ENCODE peak calls at places on chromosomes 5 and 9, in ten cellular contexts. One of them, this sample, is unnamed.

GRCh38 chr9:2036844-2037243 is 21.7 kb downstream of the SMARCA2 start:
- DNase-seq in CD8-positive, alpha-beta memory T cell: no peak
- DNase-seq in astrocyte of the cerebellum: no peak
- DNase-seq in cardiac fibroblast: no peak
- DNase-seq in GM12865: no peak
- DNase-seq in heart left ventricle: no peak
- DNase-seq in fibroblast of lung: no peak
- DNase-seq in prostate gland: no peak
- DNase-seq in right lobe of liver: no peak
- DNase-seq in GM06990: no peak
- DNase-seq in this sample: no peak

GRCh38 chr9:5582835-5583195 is 46.1 kb upstream of the RIC1 start:
- DNase-seq in heart left ventricle: no peak
- DNase-seq in CD8-positive, alpha-beta memory T cell: no peak
- DNase-seq in astrocyte of the cerebellum: peak
- DNase-seq in GM06990: peak
- DNase-seq in fibroblast of lung: peak
- DNase-seq in prostate gland: no peak
- DNase-seq in right lobe of liver: no peak
- DNase-seq in cardiac fibroblast: peak
- DNase-seq in GM12865: peak
- DNase-seq in this sample: no peak

GRCh38 chr5:42974546-42974945 is 65.6 kb downstream of the ANXA2R start:
- DNase-seq in cardiac fibroblast: no peak
- DNase-seq in right lobe of liver: no peak
- DNase-seq in GM06990: no peak
- DNase-seq in prostate gland: no peak
- DNase-seq in astrocyte of the cerebellum: peak
- DNase-seq in heart left ventricle: no peak
- DNase-seq in CD8-positive, alpha-beta memory T cell: no peak
- DNase-seq in fibroblast of lung: peak
- DNase-seq in GM12865: no peak
- DNase-seq in this sample: no peak

GRCh38 chr9:14749738-14750137 is 27.2 kb upstream of the CER1 start:
- DNase-seq in cardiac fibroblast: no peak
- DNase-seq in GM06990: no peak
- DNase-seq in right lobe of liver: no peak
- DNase-seq in GM12865: no peak
- DNase-seq in astrocyte of the cerebellum: no peak
- DNase-seq in fibroblast of lung: no peak
- DNase-seq in heart left ventricle: no peak
- DNase-seq in prostate gland: no peak
- DNase-seq in CD8-positive, alpha-beta memory T cell: peak
- DNase-seq in this sample: peak

GRCh38 chr5:124157320-124157719 is 589.1 kb downstream of the ZNF608 start:
- DNase-seq in astrocyte of the cerebellum: no peak
- DNase-seq in heart left ventricle: no peak
- DNase-seq in fibroblast of lung: no peak
- DNase-seq in CD8-positive, alpha-beta memory T cell: no peak
- DNase-seq in prostate gland: no peak
- DNase-seq in GM12865: peak
- DNase-seq in right lobe of liver: no peak
- DNase-seq in cardiac fibroblast: no peak
- DNase-seq in GM06990: no peak
- DNase-seq in this sample: no peak

GRCh38 chr5:147822686-147823491 is 8.6 kb downstream of the SPINK1 start:
- DNase-seq in GM06990: peak
- DNase-seq in right lobe of liver: peak
- DNase-seq in astrocyte of the cerebellum: peak
- DNase-seq in GM12865: peak
- DNase-seq in cardiac fibroblast: peak
- DNase-seq in heart left ventricle: no peak
- DNase-seq in fibroblast of lung: peak
- DNase-seq in prostate gland: peak
- DNase-seq in CD8-positive, alpha-beta memory T cell: peak
- DNase-seq in this sample: peak

GRCh38 chr9:591292-591691 is 250.2 kb upstream of the DMRT1 start:
- DNase-seq in GM06990: no peak
- DNase-seq in astrocyte of the cerebellum: no peak
- DNase-seq in fibroblast of lung: peak
- DNase-seq in heart left ventricle: peak
- DNase-seq in prostate gland: peak
- DNase-seq in cardiac fibroblast: peak
- DNase-seq in right lobe of liver: no peak
- DNase-seq in CD8-positive, alpha-beta memory T cell: no peak
- DNase-seq in GM12865: no peak
- DNase-seq in this sample: no peak

GRCh38 chr5:53425598-53426516 is 54.6 kb upstream of the FST start:
- DNase-seq in fibroblast of lung: peak
- DNase-seq in heart left ventricle: no peak
- DNase-seq in GM12865: peak
- DNase-seq in cardiac fibroblast: peak
- DNase-seq in CD8-positive, alpha-beta memory T cell: no peak
- DNase-seq in prostate gland: no peak
- DNase-seq in astrocyte of the cerebellum: no peak
- DNase-seq in GM06990: no peak
- DNase-seq in right lobe of liver: no peak
- DNase-seq in this sample: peak

GRCh38 chr5:107855171-107855570 is 184.4 kb upstream of the EFNA5 start:
- DNase-seq in GM12865: no peak
- DNase-seq in CD8-positive, alpha-beta memory T cell: no peak
- DNase-seq in heart left ventricle: no peak
- DNase-seq in right lobe of liver: no peak
- DNase-seq in astrocyte of the cerebellum: no peak
- DNase-seq in cardiac fibroblast: no peak
- DNase-seq in GM06990: no peak
- DNase-seq in fibroblast of lung: no peak
- DNase-seq in prostate gland: no peak
- DNase-seq in this sample: no peak

DNA sequence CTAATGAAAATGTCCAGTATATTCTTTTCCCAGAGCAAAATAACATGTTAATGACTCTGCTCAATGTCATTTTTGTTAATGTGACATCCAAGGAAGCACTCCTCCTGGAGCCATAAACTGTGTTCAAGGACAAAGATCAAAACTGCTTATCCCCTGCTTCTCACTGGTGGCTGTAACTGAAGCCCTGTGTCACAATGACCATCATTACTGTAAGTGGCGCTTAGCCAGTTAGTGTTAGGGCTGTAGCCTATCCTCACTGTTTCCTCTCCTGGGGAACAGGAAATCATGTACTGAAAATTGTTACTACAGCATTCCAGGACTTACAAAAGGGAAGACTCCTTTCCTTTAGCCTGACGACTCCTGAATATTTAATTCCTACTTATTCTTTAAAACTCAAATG is 71.7 kb upstream of the COX7C start:
- DNase-seq in CD8-positive, alpha-beta memory T cell: no peak
- DNase-seq in right lobe of liver: no peak
- DNase-seq in GM06990: no peak
- DNase-seq in prostate gland: no peak
- DNase-seq in heart left ventricle: no peak
- DNase-seq in astrocyte of the cerebellum: no peak
- DNase-seq in cardiac fibroblast: no peak
- DNase-seq in fibroblast of lung: no peak
- DNase-seq in GM12865: no peak
- DNase-seq in this sample: no peak
- H3K4me3 ChIP-seq in CD8-positive, alpha-beta memory T cell: no peak
- H3K4me3 ChIP-seq in right lobe of liver: no peak
- H3K4me3 ChIP-seq in GM06990: no peak
- H3K4me3 ChIP-seq in prostate gland: no peak
- H3K4me3 ChIP-seq in heart left ventricle: no peak
- H3K4me3 ChIP-seq in astrocyte of the cerebellum: no peak
- H3K4me3 ChIP-seq in cardiac fibroblast: no peak
- H3K4me3 ChIP-seq in fibroblast of lung: no peak
- H3K4me3 ChIP-seq in GM12865: no peak
- H3K4me3 ChIP-seq in this sample: no peak

GRCh38 chr5:10724799-10725507 is 36.1 kb downstream of the DAP start:
- DNase-seq in GM12865: no peak
- DNase-seq in heart left ventricle: peak
- DNase-seq in GM06990: no peak
- DNase-seq in fibroblast of lung: peak
- DNase-seq in prostate gland: peak
- DNase-seq in cardiac fibroblast: peak
- DNase-seq in astrocyte of the cerebellum: peak
- DNase-seq in CD8-positive, alpha-beta memory T cell: no peak
- DNase-seq in right lobe of liver: no peak
- DNase-seq in this sample: no peak
- H3K4me3 ChIP-seq in GM12865: no peak
- H3K4me3 ChIP-seq in heart left ventricle: peak
- H3K4me3 ChIP-seq in GM06990: no peak
- H3K4me3 ChIP-seq in fibroblast of lung: peak
- H3K4me3 ChIP-seq in prostate gland: no peak
- H3K4me3 ChIP-seq in cardiac fibroblast: peak
- H3K4me3 ChIP-seq in astrocyte of the cerebellum: peak
- H3K4me3 ChIP-seq in CD8-positive, alpha-beta memory T cell: no peak
- H3K4me3 ChIP-seq in right lobe of liver: no peak
- H3K4me3 ChIP-seq in this sample: no peak

DNA sequence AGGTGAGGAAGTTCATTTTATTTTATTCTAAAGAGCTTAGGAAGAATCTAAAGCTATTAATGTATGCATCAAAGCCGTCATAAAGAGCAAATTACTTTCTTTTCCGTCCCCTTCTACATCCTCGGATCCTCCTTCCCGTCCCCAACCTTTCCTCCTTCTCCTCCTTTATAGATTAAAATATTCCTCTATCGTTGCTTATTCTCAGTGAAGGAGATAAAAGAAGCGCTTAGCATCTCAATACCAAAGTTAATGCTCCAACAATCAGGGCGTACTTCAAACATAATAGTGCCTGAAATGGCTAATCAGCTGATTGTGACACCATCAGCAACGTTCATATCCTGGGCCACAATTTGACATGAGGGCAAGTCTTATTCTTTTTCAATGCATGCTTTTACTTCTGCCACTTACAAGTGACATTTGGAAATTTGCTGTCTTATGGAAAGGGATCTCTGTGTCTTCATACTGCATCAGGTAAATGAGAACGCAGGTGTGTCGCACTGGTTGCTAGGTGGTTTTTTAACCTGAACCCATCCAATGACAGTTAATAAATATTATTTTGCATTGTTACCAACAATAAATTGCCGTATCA is 975 bp downstream of the ADAMTS16 start:
- DNase-seq in fibroblast of lung: no peak
- DNase-seq in right lobe of liver: no peak
- DNase-seq in GM12865: no peak
- DNase-seq in CD8-positive, alpha-beta memory T cell: no peak
- DNase-seq in cardiac fibroblast: no peak
- DNase-seq in astrocyte of the cerebellum: no peak
- DNase-seq in prostate gland: no peak
- DNase-seq in heart left ventricle: no peak
- DNase-seq in GM06990: no peak
- DNase-seq in this sample: no peak
- H3K4me3 ChIP-seq in fibroblast of lung: no peak
- H3K4me3 ChIP-seq in right lobe of liver: no peak
- H3K4me3 ChIP-seq in GM12865: no peak
- H3K4me3 ChIP-seq in CD8-positive, alpha-beta memory T cell: no peak
- H3K4me3 ChIP-seq in cardiac fibroblast: no peak
- H3K4me3 ChIP-seq in astrocyte of the cerebellum: peak
- H3K4me3 ChIP-seq in prostate gland: no peak
- H3K4me3 ChIP-seq in heart left ventricle: peak
- H3K4me3 ChIP-seq in GM06990: no peak
- H3K4me3 ChIP-seq in this sample: no peak

DNA sequence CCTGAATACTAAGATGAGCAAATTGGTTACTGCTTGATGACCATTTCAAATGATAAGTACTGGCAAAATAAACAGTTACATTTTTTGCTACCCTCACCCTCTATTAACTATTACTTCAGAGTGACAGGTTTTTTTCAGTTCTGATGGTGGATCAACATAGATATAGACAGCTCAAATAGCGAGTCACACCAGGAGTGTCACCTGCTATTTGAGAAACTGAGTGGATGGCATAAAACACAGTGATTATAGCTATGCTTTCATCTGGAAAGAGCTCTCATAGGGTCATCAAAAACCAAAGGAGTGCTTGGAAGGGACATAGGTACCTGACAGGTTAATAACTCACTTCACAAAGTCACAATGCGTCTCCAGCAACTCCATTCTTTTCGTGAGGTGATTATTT is 244.5 kb upstream of the C9orf72 start:
- DNase-seq in right lobe of liver: no peak
- DNase-seq in GM12865: no peak
- DNase-seq in GM06990: no peak
- DNase-seq in astrocyte of the cerebellum: no peak
- DNase-seq in cardiac fibroblast: no peak
- DNase-seq in heart left ventricle: no peak
- DNase-seq in CD8-positive, alpha-beta memory T cell: no peak
- DNase-seq in fibroblast of lung: no peak
- DNase-seq in prostate gland: no peak
- DNase-seq in this sample: no peak
- H3K4me3 ChIP-seq in right lobe of liver: no peak
- H3K4me3 ChIP-seq in GM12865: no peak
- H3K4me3 ChIP-seq in GM06990: no peak
- H3K4me3 ChIP-seq in astrocyte of the cerebellum: no peak
- H3K4me3 ChIP-seq in cardiac fibroblast: no peak
- H3K4me3 ChIP-seq in heart left ventricle: no peak
- H3K4me3 ChIP-seq in CD8-positive, alpha-beta memory T cell: no peak
- H3K4me3 ChIP-seq in fibroblast of lung: no peak
- H3K4me3 ChIP-seq in prostate gland: no peak
- H3K4me3 ChIP-seq in this sample: no peak

DNA sequence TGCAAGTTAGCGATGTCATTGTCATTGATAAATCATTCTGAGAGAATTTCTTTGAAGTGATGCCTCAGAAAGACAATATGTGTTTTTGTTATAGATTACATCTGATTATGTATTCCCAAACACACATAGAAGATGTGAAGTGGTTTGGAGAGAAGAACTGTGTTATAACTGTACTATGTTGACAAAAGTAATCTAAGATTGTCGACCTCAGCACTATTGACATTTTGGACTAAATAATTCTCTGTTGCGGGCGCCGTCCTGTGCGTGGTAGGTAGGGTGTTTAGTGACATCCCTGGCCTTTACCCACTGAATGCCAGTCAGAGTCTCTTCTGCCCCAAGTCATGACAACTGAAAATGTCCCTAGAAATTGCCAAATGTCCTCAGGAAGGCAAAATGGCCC is 77.8 kb downstream of the CFAP90 start:
- DNase-seq in CD8-positive, alpha-beta memory T cell: no peak
- DNase-seq in cardiac fibroblast: no peak
- DNase-seq in GM12865: no peak
- DNase-seq in prostate gland: no peak
- DNase-seq in astrocyte of the cerebellum: no peak
- DNase-seq in GM06990: no peak
- DNase-seq in fibroblast of lung: no peak
- DNase-seq in heart left ventricle: no peak
- DNase-seq in right lobe of liver: no peak
- DNase-seq in this sample: no peak
- H3K4me3 ChIP-seq in CD8-positive, alpha-beta memory T cell: no peak
- H3K4me3 ChIP-seq in cardiac fibroblast: no peak
- H3K4me3 ChIP-seq in GM12865: no peak
- H3K4me3 ChIP-seq in prostate gland: no peak
- H3K4me3 ChIP-seq in astrocyte of the cerebellum: no peak
- H3K4me3 ChIP-seq in GM06990: no peak
- H3K4me3 ChIP-seq in fibroblast of lung: no peak
- H3K4me3 ChIP-seq in heart left ventricle: no peak
- H3K4me3 ChIP-seq in right lobe of liver: no peak
- H3K4me3 ChIP-seq in this sample: no peak

GRCh38 chr9:133368249-133368881 is 7.5 kb downstream of the SURF4 start:
- DNase-seq in CD8-positive, alpha-beta memory T cell: no peak
- DNase-seq in prostate gland: no peak
- DNase-seq in cardiac fibroblast: no peak
- DNase-seq in heart left ventricle: no peak
- DNase-seq in fibroblast of lung: no peak
- DNase-seq in GM06990: no peak
- DNase-seq in astrocyte of the cerebellum: no peak
- DNase-seq in right lobe of liver: no peak
- DNase-seq in GM12865: no peak
- DNase-seq in this sample: no peak
- H3K4me3 ChIP-seq in CD8-positive, alpha-beta memory T cell: no peak
- H3K4me3 ChIP-seq in prostate gland: no peak
- H3K4me3 ChIP-seq in cardiac fibroblast: no peak
- H3K4me3 ChIP-seq in heart left ventricle: no peak
- H3K4me3 ChIP-seq in fibroblast of lung: no peak
- H3K4me3 ChIP-seq in GM06990: no peak
- H3K4me3 ChIP-seq in astrocyte of the cerebellum: no peak
- H3K4me3 ChIP-seq in right lobe of liver: no peak
- H3K4me3 ChIP-seq in GM12865: no peak
- H3K4me3 ChIP-seq in this sample: no peak

GRCh38 chr5:51378061-51378409 is 5.2 kb upstream of the ISL1 start:
- DNase-seq in GM06990: no peak
- DNase-seq in astrocyte of the cerebellum: no peak
- DNase-seq in prostate gland: no peak
- DNase-seq in fibroblast of lung: no peak
- DNase-seq in heart left ventricle: no peak
- DNase-seq in GM12865: no peak
- DNase-seq in CD8-positive, alpha-beta memory T cell: no peak
- DNase-seq in cardiac fibroblast: no peak
- DNase-seq in right lobe of liver: no peak
- DNase-seq in this sample: no peak
- H3K4me3 ChIP-seq in GM06990: no peak
- H3K4me3 ChIP-seq in astrocyte of the cerebellum: no peak
- H3K4me3 ChIP-seq in prostate gland: peak
- H3K4me3 ChIP-seq in fibroblast of lung: no peak
- H3K4me3 ChIP-seq in heart left ventricle: no peak
- H3K4me3 ChIP-seq in GM12865: no peak
- H3K4me3 ChIP-seq in CD8-positive, alpha-beta memory T cell: no peak
- H3K4me3 ChIP-seq in cardiac fibroblast: no peak
- H3K4me3 ChIP-seq in right lobe of liver: no peak
- H3K4me3 ChIP-seq in this sample: no peak